ENCODE peak calls at places on chromosomes 2 and 18, in five cellular contexts. One of them, this sample, is unnamed.

GRCh38 chr18:26442139-26442538 is 106.2 kb downstream of the KCTD1 start:
- DNase-seq in OCI-LY7: no peak
- DNase-seq in cardiac muscle cell: peak; percentile 36
- DNase-seq in left ventricle myocardium inferior: no peak
- DNase-seq in lower lobe of right lung: no peak
- DNase-seq in this sample: no peak

GRCh38 chr18:76480913-76481312 is 14.1 kb downstream of the ZNF516 start:
- DNase-seq in cardiac muscle cell: no peak
- DNase-seq in lower lobe of right lung: no peak
- DNase-seq in left ventricle myocardium inferior: no peak
- DNase-seq in OCI-LY7: no peak
- DNase-seq in this sample: no peak

GRCh38 chr18:57649536-57650495 is 28.2 kb upstream of the NARS1 start:
- DNase-seq in left ventricle myocardium inferior: no peak
- DNase-seq in cardiac muscle cell: peak; percentile 87
- DNase-seq in OCI-LY7: no peak
- DNase-seq in lower lobe of right lung: no peak
- DNase-seq in this sample: no peak

GRCh38 chr2:66849128-66849527 is 414.2 kb downstream of the MEIS1 start:
- DNase-seq in left ventricle myocardium inferior: peak; percentile 46
- DNase-seq in OCI-LY7: no peak
- DNase-seq in cardiac muscle cell: no peak
- DNase-seq in lower lobe of right lung: no peak
- DNase-seq in this sample: peak; percentile 65

GRCh38 chr18:58391932-58392331 is 237.0 kb downstream of the ALPK2 start:
- DNase-seq in left ventricle myocardium inferior: no peak
- DNase-seq in OCI-LY7: no peak
- DNase-seq in cardiac muscle cell: peak; percentile 21
- DNase-seq in lower lobe of right lung: no peak
- DNase-seq in this sample: no peak

GRCh38 chr18:31700990-31701389 is 16.6 kb upstream of the B4GALT6 start:
- DNase-seq in left ventricle myocardium inferior: no peak
- DNase-seq in lower lobe of right lung: no peak
- DNase-seq in cardiac muscle cell: no peak
- DNase-seq in OCI-LY7: no peak
- DNase-seq in this sample: no peak

GRCh38 chr2:14401838-14402237 is 230.7 kb upstream of the LRATD1 start:
- DNase-seq in lower lobe of right lung: no peak
- DNase-seq in cardiac muscle cell: no peak
- DNase-seq in left ventricle myocardium inferior: no peak
- DNase-seq in OCI-LY7: no peak
- DNase-seq in this sample: no peak

GRCh38 chr2:193518061-193518817 is 1323.5 kb upstream of the TMEFF2 start:
- DNase-seq in left ventricle myocardium inferior: no peak
- DNase-seq in lower lobe of right lung: no peak
- DNase-seq in cardiac muscle cell: peak; percentile 9
- DNase-seq in OCI-LY7: no peak
- DNase-seq in this sample: no peak

GRCh38 chr18:2912357-2913299 is 65.8 kb downstream of the EMILIN2 start:
- DNase-seq in cardiac muscle cell: no peak
- DNase-seq in OCI-LY7: no peak
- DNase-seq in left ventricle myocardium inferior: no peak
- DNase-seq in lower lobe of right lung: no peak
- DNase-seq in this sample: no peak

GRCh38 chr2:229713371-229714079 is 830 bp downstream of the DNER start:
- DNase-seq in OCI-LY7: no peak
- DNase-seq in cardiac muscle cell: peak; percentile 12
- DNase-seq in lower lobe of right lung: no peak
- DNase-seq in left ventricle myocardium inferior: no peak
- DNase-seq in this sample: peak; percentile 80

GRCh38 chr18:77020561-77020960 is 112.0 kb downstream of the MBP start:
- DNase-seq in cardiac muscle cell: no peak
- DNase-seq in lower lobe of right lung: no peak
- DNase-seq in left ventricle myocardium inferior: no peak
- DNase-seq in OCI-LY7: no peak
- DNase-seq in this sample: no peak

GRCh38 chr18:26034850-26035497 is 55.4 kb downstream of the SS18 start:
- DNase-seq in lower lobe of right lung: no peak
- DNase-seq in OCI-LY7: no peak
- DNase-seq in cardiac muscle cell: no peak
- DNase-seq in left ventricle myocardium inferior: no peak
- DNase-seq in this sample: no peak

GRCh38 chr2:58633576-58634365 is 392.6 kb upstream of the FANCL start:
- DNase-seq in lower lobe of right lung: no peak
- DNase-seq in cardiac muscle cell: peak; percentile 6
- DNase-seq in left ventricle myocardium inferior: no peak
- DNase-seq in OCI-LY7: no peak
- DNase-seq in this sample: no peak

GRCh38 chr2:74708883-74709282 is 54.8 kb downstream of the SEMA4F start:
- DNase-seq in lower lobe of right lung: no peak
- DNase-seq in OCI-LY7: no peak
- DNase-seq in left ventricle myocardium inferior: no peak
- DNase-seq in cardiac muscle cell: peak; percentile 82
- DNase-seq in this sample: no peak

GRCh38 chr2:161710131-161710915 is 86.1 kb downstream of the SLC4A10 start:
- DNase-seq in OCI-LY7: no peak
- DNase-seq in lower lobe of right lung: no peak
- DNase-seq in left ventricle myocardium inferior: no peak
- DNase-seq in cardiac muscle cell: peak; percentile 0
- DNase-seq in this sample: no peak

GRCh38 chr2:14011186-14011585 is 621.3 kb upstream of the LRATD1 start:
- DNase-seq in cardiac muscle cell: no peak
- DNase-seq in left ventricle myocardium inferior: no peak
- DNase-seq in OCI-LY7: no peak
- DNase-seq in lower lobe of right lung: no peak
- DNase-seq in this sample: no peak

GRCh38 chr2:30225131-30225762 is 6.1 kb upstream of the LBH start:
- DNase-seq in cardiac muscle cell: peak; percentile 94
- DNase-seq in lower lobe of right lung: no peak
- DNase-seq in OCI-LY7: peak; percentile 82
- DNase-seq in left ventricle myocardium inferior: no peak
- DNase-seq in this sample: peak; percentile 62

GRCh38 chr2:176118606-176119370 is 2.2 kb downstream of the HOXD10 start:
- DNase-seq in OCI-LY7: peak; percentile 50
- DNase-seq in left ventricle myocardium inferior: no peak
- DNase-seq in cardiac muscle cell: no peak
- DNase-seq in lower lobe of right lung: no peak
- DNase-seq in this sample: no peak
- H3K9me3 ChIP-seq in OCI-LY7: no peaks in the 10 kb centered on the region
- H3K9me3 ChIP-seq in left ventricle myocardium inferior: no peaks in the 10 kb centered on the region
- H3K9me3 ChIP-seq in cardiac muscle cell: no peaks in the 10 kb centered on the region
- H3K9me3 ChIP-seq in lower lobe of right lung: no peaks in the 10 kb centered on the region
- H3K9me3 ChIP-seq in this sample: no peaks in the 10 kb centered on the region

GRCh38 chr2:218872645-218873358 is 7.8 kb upstream of the WNT10A start:
- DNase-seq in cardiac muscle cell: no peak
- DNase-seq in OCI-LY7: no peak
- DNase-seq in left ventricle myocardium inferior: no peak
- DNase-seq in lower lobe of right lung: no peak
- DNase-seq in this sample: no peak
- H3K4me3 ChIP-seq in cardiac muscle cell: no peak overlapping the region
- H3K4me3 ChIP-seq in OCI-LY7: no peak overlapping the region
- H3K4me3 ChIP-seq in left ventricle myocardium inferior: peak overlapping the region; percentile 29
- H3K4me3 ChIP-seq in lower lobe of right lung: no peak overlapping the region
- H3K4me3 ChIP-seq in this sample: no peak overlapping the region

GRCh38 chr2:2808551-2809058 is 477.5 kb upstream of the MYT1L start:
- DNase-seq in left ventricle myocardium inferior: no peak
- DNase-seq in OCI-LY7: no peak
- DNase-seq in lower lobe of right lung: no peak
- DNase-seq in cardiac muscle cell: no peak
- DNase-seq in this sample: no peak

GRCh38 chr2:2812648-2813047 is 481.6 kb upstream of the MYT1L start:
- DNase-seq in left ventricle myocardium inferior: no peak
- DNase-seq in cardiac muscle cell: no peak
- DNase-seq in lower lobe of right lung: no peak
- DNase-seq in OCI-LY7: no peak
- DNase-seq in this sample: no peak

GRCh38 chr2:2812117-2812516 is 481.0 kb upstream of the MYT1L start:
- DNase-seq in left ventricle myocardium inferior: no peak
- DNase-seq in OCI-LY7: no peak
- DNase-seq in cardiac muscle cell: no peak
- DNase-seq in lower lobe of right lung: no peak
- DNase-seq in this sample: no peak

GRCh38 chr2:2809771-2810170 is 478.7 kb upstream of the MYT1L start:
- DNase-seq in lower lobe of right lung: no peak
- DNase-seq in cardiac muscle cell: no peak
- DNase-seq in left ventricle myocardium inferior: no peak
- DNase-seq in OCI-LY7: no peak
- DNase-seq in this sample: no peak

GRCh38 chr2:2810504-2810903 is 479.4 kb upstream of the MYT1L start:
- DNase-seq in cardiac muscle cell: no peak
- DNase-seq in left ventricle myocardium inferior: no peak
- DNase-seq in OCI-LY7: no peak
- DNase-seq in lower lobe of right lung: no peak
- DNase-seq in this sample: no peak
- H3K9me3 ChIP-seq in cardiac muscle cell: no peaks in the 10 kb centered on the region
- H3K9me3 ChIP-seq in left ventricle myocardium inferior: peaks cover 27% of the 10 kb centered on the region
- H3K9me3 ChIP-seq in OCI-LY7: no peaks in the 10 kb centered on the region
- H3K9me3 ChIP-seq in lower lobe of right lung: peaks cover 8% of the 10 kb centered on the region
- H3K9me3 ChIP-seq in this sample: peaks cover 2% of the 10 kb centered on the region

DNA sequence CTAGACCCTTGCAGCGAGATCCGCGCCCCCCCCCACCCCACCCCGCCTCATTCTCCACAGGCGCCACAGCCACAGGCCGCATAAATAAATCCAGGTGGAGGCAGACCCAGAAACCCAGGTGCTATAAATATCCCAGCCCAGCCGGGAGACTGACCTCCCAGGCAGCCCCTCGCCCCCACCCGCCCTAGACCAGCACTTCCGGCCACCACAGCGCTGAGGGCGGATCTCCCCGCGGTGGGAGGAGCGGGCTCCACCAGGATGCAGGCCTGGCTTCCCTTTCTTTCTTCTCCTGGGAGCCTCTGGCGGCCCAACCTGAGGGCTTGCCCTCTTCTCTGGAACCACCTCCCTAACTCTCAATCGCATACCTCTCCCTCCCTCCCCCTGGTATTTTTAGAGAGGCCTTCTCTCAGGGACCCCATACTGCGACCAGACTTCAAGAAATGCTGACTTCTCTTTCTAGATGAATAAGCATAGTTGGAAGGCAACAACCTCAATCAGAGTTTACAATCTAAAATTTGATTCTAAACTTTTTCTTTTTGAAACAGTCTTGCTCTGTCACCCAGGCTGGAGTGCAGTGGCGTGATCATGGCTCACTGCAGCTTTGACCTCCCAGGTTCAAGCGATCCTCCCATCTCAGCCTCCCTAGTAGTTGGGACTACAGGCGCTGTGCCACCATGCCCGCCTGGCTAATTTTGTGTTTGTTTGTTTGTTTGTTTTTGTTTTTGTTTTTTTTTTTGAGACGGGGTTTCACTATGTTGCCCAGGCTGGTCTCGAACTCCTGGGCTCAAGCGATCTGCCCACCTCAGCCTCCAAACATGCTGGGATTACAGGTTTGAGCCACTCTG is 55.0 kb downstream of the PKDCC start:
- DNase-seq in OCI-LY7: no peak
- DNase-seq in cardiac muscle cell: peak; percentile 69
- DNase-seq in left ventricle myocardium inferior: peak; percentile 67
- DNase-seq in lower lobe of right lung: peak; percentile 78
- DNase-seq in this sample: peak; percentile 86
- H3K4me3 ChIP-seq in OCI-LY7: no peak overlapping the region
- H3K4me3 ChIP-seq in cardiac muscle cell: no peak overlapping the region
- H3K4me3 ChIP-seq in left ventricle myocardium inferior: peak overlapping the region; percentile 66
- H3K4me3 ChIP-seq in lower lobe of right lung: peak overlapping the region; percentile 58
- H3K4me3 ChIP-seq in this sample: peak overlapping the region; percentile 36

DNA sequence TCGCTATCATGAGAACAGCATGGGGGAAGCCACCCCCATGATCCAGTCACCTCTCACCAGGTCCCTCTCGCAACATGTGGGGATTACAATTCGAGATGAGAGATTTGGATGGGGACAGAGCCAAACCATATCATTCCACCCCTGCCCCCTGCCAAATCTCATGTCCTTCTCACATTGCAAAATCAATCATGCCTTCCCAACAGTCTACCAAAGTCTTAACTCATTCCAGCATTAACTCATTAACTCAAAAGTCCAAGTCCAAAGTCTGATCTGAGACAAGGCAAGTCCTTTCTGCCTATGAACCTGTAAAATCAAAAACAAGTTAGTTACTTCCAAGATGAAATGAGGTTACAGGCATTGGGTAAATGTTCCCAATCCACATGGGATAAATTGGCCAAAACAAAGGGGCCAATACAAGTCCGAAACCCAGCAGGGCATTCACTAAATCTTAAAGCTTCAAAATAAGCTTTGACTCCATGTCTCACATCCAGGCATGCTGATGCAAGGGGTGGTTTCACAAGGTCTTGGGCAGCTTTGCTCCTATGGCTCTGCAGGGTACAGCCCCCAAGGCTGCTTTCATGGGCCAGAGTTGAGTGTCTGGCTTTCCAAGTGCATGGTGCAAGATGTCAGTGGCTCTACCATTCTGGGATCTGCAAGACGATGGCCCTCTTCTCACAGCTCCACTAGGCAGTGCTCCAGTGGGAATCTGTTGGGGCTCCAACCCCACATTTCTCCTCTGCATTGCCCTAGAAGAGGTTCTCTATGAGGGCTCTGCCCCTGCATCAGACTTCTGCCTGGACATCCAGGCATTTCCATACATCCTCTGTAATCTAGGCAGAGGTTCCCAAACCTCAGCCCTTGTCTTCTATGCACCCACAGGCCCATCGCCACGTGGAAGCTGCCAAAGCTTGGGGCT is 14.8 kb downstream of the TAF1B start:
- DNase-seq in cardiac muscle cell: no peak
- DNase-seq in left ventricle myocardium inferior: no peak
- DNase-seq in lower lobe of right lung: no peak
- DNase-seq in OCI-LY7: peak; percentile 9
- DNase-seq in this sample: no peak
- H3K9me3 ChIP-seq in cardiac muscle cell: no peaks in the 10 kb centered on the region
- H3K9me3 ChIP-seq in left ventricle myocardium inferior: peaks cover 6% of the 10 kb centered on the region
- H3K9me3 ChIP-seq in lower lobe of right lung: peaks cover 8% of the 10 kb centered on the region
- H3K9me3 ChIP-seq in OCI-LY7: peaks cover 35% of the 10 kb centered on the region
- H3K9me3 ChIP-seq in this sample: no peaks in the 10 kb centered on the region

DNA sequence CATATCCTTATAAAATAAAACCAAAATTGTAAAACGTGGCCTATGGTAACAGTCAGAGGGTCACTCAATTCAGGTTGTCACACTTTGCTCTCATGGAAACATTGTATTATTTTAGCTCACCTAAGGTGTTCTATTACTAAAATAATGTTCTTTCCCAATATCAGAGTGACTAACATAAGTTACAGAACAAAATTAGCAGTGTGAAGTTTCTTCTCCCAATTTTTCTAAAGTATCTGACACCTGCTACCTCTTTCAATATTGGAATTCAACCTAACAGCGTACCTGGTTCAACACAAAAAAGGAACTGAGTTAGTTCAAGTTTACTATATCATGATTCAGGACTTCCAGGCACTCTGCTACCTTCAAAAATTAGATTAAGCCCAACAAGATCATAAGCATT is 190.4 kb downstream of the ZEB2 start:
- DNase-seq in cardiac muscle cell: no peak
- DNase-seq in OCI-LY7: no peak
- DNase-seq in left ventricle myocardium inferior: no peak
- DNase-seq in lower lobe of right lung: no peak
- DNase-seq in this sample: no peak
- H3K4me3 ChIP-seq in cardiac muscle cell: no peak overlapping the region
- H3K4me3 ChIP-seq in OCI-LY7: no peak overlapping the region
- H3K4me3 ChIP-seq in left ventricle myocardium inferior: no peak overlapping the region
- H3K4me3 ChIP-seq in lower lobe of right lung: no peak overlapping the region
- H3K4me3 ChIP-seq in this sample: no peak overlapping the region

DNA sequence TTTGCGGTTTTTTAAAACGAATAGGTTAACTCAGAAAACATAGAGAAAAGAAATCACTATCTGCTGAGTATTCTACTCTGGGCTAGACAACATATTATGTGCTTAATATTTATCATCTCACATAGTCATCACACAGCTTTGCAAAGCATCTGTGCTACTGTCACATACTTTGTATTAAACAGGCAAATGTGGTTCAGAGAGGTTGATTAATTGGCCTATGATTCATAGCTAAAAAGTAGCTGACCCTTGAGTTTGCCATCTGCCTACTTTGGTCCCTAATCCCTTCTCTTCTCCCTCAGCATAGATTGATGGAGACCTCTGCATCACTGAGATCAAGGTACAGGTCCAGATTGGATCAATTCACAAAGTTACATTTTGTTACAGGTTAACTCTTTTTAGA is 21.4 kb downstream of the ANKRD30B start:
- DNase-seq in cardiac muscle cell: no peak
- DNase-seq in left ventricle myocardium inferior: no peak
- DNase-seq in lower lobe of right lung: no peak
- DNase-seq in OCI-LY7: no peak
- DNase-seq in this sample: no peak
- H3K9me3 ChIP-seq in cardiac muscle cell: peaks cover 3% of the 10 kb centered on the region
- H3K9me3 ChIP-seq in left ventricle myocardium inferior: no peaks in the 10 kb centered on the region
- H3K9me3 ChIP-seq in lower lobe of right lung: no peaks in the 10 kb centered on the region
- H3K9me3 ChIP-seq in OCI-LY7: no peaks in the 10 kb centered on the region
- H3K9me3 ChIP-seq in this sample: no peaks in the 10 kb centered on the region

This sample was measured in right cardiac atrium.